ENCODE peak calls at places on chromosomes 12 and 14, in nine cellular contexts. K is C1 segment of cervical spinal cord; C is fibroblast of the aortic adventitia; P is cardiac muscle cell; S is NCI-H1092 treated with DMSO at 0.1 percent for 48 hours; N is SK-N-SH; H is stimulated activated CD8-positive, alpha-beta memory T cell treated with anti-CD3 and anti-CD28 coated beads, Interleukin-7, amount 100 ng/mL, for 1 hour; G is naive thymus-derived CD4-positive, alpha-beta T cell; I is NCI-H1694. V is an unnamed sample.

GRCh38 chr12:106248177-106248848 is 493 bp upstream of the CKAP4 start:
- DNase-seq in K (peak), P (peak), C (peak), G (no peak), N (no peak), I (no peak), S (peak), H (no peak), V (no peak)

GRCh38 chr14:64095620-64096019 is 198.6 kb downstream of the ESR2 start:
- DNase-seq in I (no peak), C (peak), S (no peak), G (no peak), K (no peak), H (no peak), P (peak), N (no peak), V (no peak)

GRCh38 chr14:63203618-63204406 is 431 bp upstream of the RHOJ start:
- DNase-seq in S (peak), P (peak), H (no peak), K (peak), C (peak), N (peak), I (peak), G (no peak), V (peak)

GRCh38 chr14:54715244-54715643 is 148.3 kb downstream of the SAMD4A start:
- DNase-seq in I (no peak), H (no peak), K (no peak), P (peak), G (no peak), N (no peak), C (peak), S (no peak), V (no peak)

GRCh38 chr12:54425696-54426095 is 6.6 kb upstream of the ITGA5 start:
- DNase-seq in P (no peak), N (no peak), G (no peak), I (no peak), K (no peak), H (no peak), C (peak), S (no peak), V (no peak)

GRCh38 chr14:75025082-75025481 is 22.4 kb downstream of the EIF2B2 start:
- DNase-seq in H (no peak), I (no peak), C (peak), P (peak), S (no peak), N (no peak), K (no peak), G (no peak), V (no peak)

GRCh38 chr14:53529519-53529918 is 376.4 kb upstream of the DDHD1 start:
- DNase-seq in N (no peak), C (no peak), P (no peak), I (no peak), S (no peak), K (no peak), H (no peak), G (no peak), V (no peak)

GRCh38 chr14:34507459-34507858 is 32.0 kb downstream of the EAPP start:
- DNase-seq in C (no peak), H (no peak), N (no peak), P (no peak), S (no peak), G (no peak), I (no peak), K (no peak), V (no peak)

GRCh38 chr12:62292761-62293446 is 32.7 kb downstream of the USP15 start:
- DNase-seq in K (no peak), S (no peak), P (peak), H (no peak), G (no peak), C (no peak), I (no peak), N (no peak), V (no peak)

GRCh38 chr14:31954991-31955390 is 122.1 kb upstream of the ARHGAP5 start:
- DNase-seq in C (no peak), K (no peak), P (peak), G (no peak), I (no peak), S (no peak), H (no peak), N (no peak), V (no peak)

GRCh38 chr12:8047842-8048241 is 15.3 kb downstream of the FOXJ2 start:
- DNase-seq in C (no peak), N (no peak), K (no peak), H (no peak), P (no peak), G (no peak), I (no peak), S (no peak), V (no peak)

V was measured in NCI-H446 treated with DMSO at 0.1 percent for 48 hours.